ENCODE peak calls at places on chromosome 2, in five cellular contexts. One of them, this sample, is unnamed.

GRCh38 chr2:109333414-109334194 is 204.6 kb downstream of the SH3RF3 start:
- DNase-seq in upper lobe of left lung: no peak
- DNase-seq in endothelial cell of umbilical vein: peak
- DNase-seq in suprapubic skin: no peak
- DNase-seq in H1: no peak
- DNase-seq in this sample: no peak

GRCh38 chr2:54271843-54272600 is 16.0 kb upstream of the TSPYL6 start:
- DNase-seq in suprapubic skin: no peak
- DNase-seq in endothelial cell of umbilical vein: no peak
- DNase-seq in upper lobe of left lung: no peak
- DNase-seq in H1: no peak
- DNase-seq in this sample: no peak

GRCh38 chr2:152098033-152098797 is 629 bp downstream of the CACNB4 start:
- DNase-seq in upper lobe of left lung: peak
- DNase-seq in suprapubic skin: peak
- DNase-seq in H1: no peak
- DNase-seq in endothelial cell of umbilical vein: no peak
- DNase-seq in this sample: peak

GRCh38 chr2:37672870-37673184 is 1.4 kb upstream of the CDC42EP3 start:
- DNase-seq in upper lobe of left lung: no peak
- DNase-seq in suprapubic skin: no peak
- DNase-seq in endothelial cell of umbilical vein: no peak
- DNase-seq in H1: no peak
- DNase-seq in this sample: no peak

GRCh38 chr2:178863856-178864620 is 56.8 kb upstream of the TTN start:
- DNase-seq in H1: no peak
- DNase-seq in suprapubic skin: no peak
- DNase-seq in endothelial cell of umbilical vein: peak
- DNase-seq in upper lobe of left lung: peak
- DNase-seq in this sample: no peak

GRCh38 chr2:120983344-120983743 is 247.7 kb downstream of the GLI2 start:
- DNase-seq in suprapubic skin: no peak
- DNase-seq in H1: no peak
- DNase-seq in upper lobe of left lung: no peak
- DNase-seq in endothelial cell of umbilical vein: no peak
- DNase-seq in this sample: no peak

GRCh38 chr2:24382363-24383021 is 22.2 kb upstream of the ITSN2 start:
- DNase-seq in suprapubic skin: no peak
- DNase-seq in H1: no peak
- DNase-seq in endothelial cell of umbilical vein: peak
- DNase-seq in upper lobe of left lung: peak
- DNase-seq in this sample: peak

GRCh38 chr2:25115902-25116301 is 52.5 kb downstream of the POMC start:
- DNase-seq in endothelial cell of umbilical vein: no peak
- DNase-seq in H1: no peak
- DNase-seq in suprapubic skin: no peak
- DNase-seq in upper lobe of left lung: no peak
- DNase-seq in this sample: no peak

GRCh38 chr2:76930076-76930734 is 592.0 kb downstream of the LRRTM4 start:
- DNase-seq in suprapubic skin: no peak
- DNase-seq in upper lobe of left lung: no peak
- DNase-seq in H1: no peak
- DNase-seq in endothelial cell of umbilical vein: no peak
- DNase-seq in this sample: no peak

GRCh38 chr2:166831930-166832329 is 56.4 kb upstream of the XIRP2 start:
- DNase-seq in endothelial cell of umbilical vein: no peak
- DNase-seq in suprapubic skin: no peak
- DNase-seq in H1: no peak
- DNase-seq in upper lobe of left lung: no peak
- DNase-seq in this sample: no peak

GRCh38 chr2:85272357-85272756 is 55.4 kb downstream of the TGOLN2 start:
- DNase-seq in upper lobe of left lung: no peak
- DNase-seq in endothelial cell of umbilical vein: no peak
- DNase-seq in suprapubic skin: no peak
- DNase-seq in H1: no peak
- DNase-seq in this sample: no peak

GRCh38 chr2:97749611-97750010 is 36.2 kb downstream of the ZAP70 start:
- DNase-seq in upper lobe of left lung: no peak
- DNase-seq in H1: no peak
- DNase-seq in suprapubic skin: peak
- DNase-seq in endothelial cell of umbilical vein: no peak
- DNase-seq in this sample: no peak

GRCh38 chr2:157364257-157364974 is 38.8 kb upstream of the ERMN start:
- DNase-seq in suprapubic skin: no peak
- DNase-seq in upper lobe of left lung: no peak
- DNase-seq in endothelial cell of umbilical vein: no peak
- DNase-seq in H1: no peak
- DNase-seq in this sample: no peak

GRCh38 chr2:151946856-151947523 is 118.8 kb upstream of the ARL5A start:
- DNase-seq in suprapubic skin: no peak
- DNase-seq in endothelial cell of umbilical vein: peak
- DNase-seq in upper lobe of left lung: peak
- DNase-seq in H1: no peak
- DNase-seq in this sample: no peak

GRCh38 chr2:219698684-219699439 is 71.4 kb downstream of the SLC4A3 start:
- DNase-seq in upper lobe of left lung: no peak
- DNase-seq in suprapubic skin: no peak
- DNase-seq in H1: no peak
- DNase-seq in endothelial cell of umbilical vein: no peak
- DNase-seq in this sample: no peak

GRCh38 chr2:162030363-162030762 is 43.7 kb downstream of the DPP4 start:
- DNase-seq in upper lobe of left lung: no peak
- DNase-seq in H1: no peak
- DNase-seq in endothelial cell of umbilical vein: no peak
- DNase-seq in suprapubic skin: no peak
- DNase-seq in this sample: no peak

GRCh38 chr2:162021659-162022058 is 52.4 kb downstream of the DPP4 start:
- DNase-seq in upper lobe of left lung: no peak
- DNase-seq in H1: no peak
- DNase-seq in endothelial cell of umbilical vein: no peak
- DNase-seq in suprapubic skin: no peak
- DNase-seq in this sample: no peak

GRCh38 chr2:162029287-162029901 is 44.6 kb downstream of the DPP4 start:
- DNase-seq in endothelial cell of umbilical vein: peak
- DNase-seq in upper lobe of left lung: no peak
- DNase-seq in H1: no peak
- DNase-seq in suprapubic skin: no peak
- DNase-seq in this sample: peak

GRCh38 chr2:162022290-162022945 is 51.6 kb downstream of the DPP4 start:
- DNase-seq in suprapubic skin: no peak
- DNase-seq in H1: no peak
- DNase-seq in upper lobe of left lung: no peak
- DNase-seq in endothelial cell of umbilical vein: no peak
- DNase-seq in this sample: no peak

GRCh38 chr2:162025121-162025911 is 48.7 kb downstream of the DPP4 start:
- DNase-seq in endothelial cell of umbilical vein: no peak
- DNase-seq in upper lobe of left lung: no peak
- DNase-seq in H1: no peak
- DNase-seq in suprapubic skin: no peak
- DNase-seq in this sample: no peak
- TF ChIP-seq POLR2AphosphoS5 in endothelial cell of umbilical vein: no peak
- TF ChIP-seq POLR2AphosphoS5 in upper lobe of left lung: no peak
- TF ChIP-seq POLR2AphosphoS5 in H1: no peak
- TF ChIP-seq POLR2AphosphoS5 in suprapubic skin: no peak
- TF ChIP-seq POLR2AphosphoS5 in this sample: no peak

DNA sequence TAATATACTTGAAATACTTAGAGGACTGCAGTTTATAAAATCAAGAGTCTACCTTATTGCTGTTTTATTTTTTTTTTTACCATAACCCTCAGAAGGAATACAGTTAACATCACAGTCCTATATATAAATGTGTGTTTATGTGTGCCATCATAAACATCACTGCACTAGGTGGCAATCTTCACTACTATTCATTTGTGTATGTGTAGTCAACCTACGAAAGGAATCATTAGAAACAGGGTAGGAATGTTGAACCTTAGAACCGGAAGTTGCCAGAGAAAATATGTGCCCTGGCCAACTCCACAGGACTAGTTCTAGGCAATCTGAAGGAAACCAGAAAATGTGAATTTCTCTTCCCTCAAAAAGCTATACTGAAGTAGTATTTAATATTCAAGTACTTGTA is 3.4 kb downstream of the GEN1 start:
- DNase-seq in upper lobe of left lung: no peak
- DNase-seq in endothelial cell of umbilical vein: peak
- DNase-seq in suprapubic skin: no peak
- DNase-seq in H1: no peak
- DNase-seq in this sample: no peak
- H3K4me3 ChIP-seq in upper lobe of left lung: no peak
- H3K4me3 ChIP-seq in endothelial cell of umbilical vein: peak
- H3K4me3 ChIP-seq in suprapubic skin: no peak
- H3K4me3 ChIP-seq in H1: no peak
- H3K4me3 ChIP-seq in this sample: no peak

DNA sequence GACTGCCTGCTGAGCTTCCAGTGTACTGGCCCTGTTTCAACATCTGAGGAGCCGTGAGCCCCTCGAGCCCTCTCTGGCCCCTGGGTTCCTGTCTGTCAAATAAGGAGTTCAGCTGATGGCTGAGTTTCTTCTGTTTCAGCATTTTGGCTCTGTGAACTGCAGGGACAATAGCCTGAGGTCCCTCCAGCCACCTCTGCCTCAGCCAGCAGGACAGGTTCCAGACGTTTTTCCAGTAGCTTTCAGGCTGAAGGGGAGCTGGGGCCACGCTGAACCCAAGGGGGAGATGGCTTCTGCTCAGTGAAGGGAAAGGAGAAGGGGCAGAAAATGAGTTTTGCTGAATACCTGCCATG is 5.4 kb downstream of the SLC35F6 start:
- DNase-seq in suprapubic skin: no peak
- DNase-seq in endothelial cell of umbilical vein: no peak
- DNase-seq in upper lobe of left lung: no peak
- DNase-seq in H1: no peak
- DNase-seq in this sample: no peak
- TF ChIP-seq POLR2A in suprapubic skin: no peak
- TF ChIP-seq POLR2A in endothelial cell of umbilical vein: no peak
- TF ChIP-seq POLR2A in upper lobe of left lung: no peak
- TF ChIP-seq POLR2A in H1: no peak
- TF ChIP-seq POLR2A in this sample: no peak

DNA sequence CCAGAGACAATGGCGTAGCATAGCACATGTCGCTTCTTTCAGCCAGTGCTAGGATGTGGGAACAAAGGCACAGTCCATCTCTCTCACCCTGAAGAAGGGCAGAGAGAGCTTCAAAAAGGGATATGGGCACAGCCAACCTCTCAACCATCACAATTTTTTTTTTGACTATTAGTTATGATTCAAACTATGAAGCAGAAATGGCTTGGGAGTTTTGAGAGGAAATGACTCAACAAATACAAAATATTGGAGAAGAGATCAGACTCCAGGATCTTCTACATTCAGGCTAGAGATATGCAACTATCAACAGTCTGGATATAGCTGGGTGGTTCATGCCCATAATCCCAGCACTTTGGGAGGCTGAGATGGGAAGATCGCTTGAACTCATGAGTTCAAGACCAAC is 109.1 kb downstream of the MCFD2 start:
- DNase-seq in endothelial cell of umbilical vein: peak
- DNase-seq in H1: no peak
- DNase-seq in upper lobe of left lung: no peak
- DNase-seq in suprapubic skin: no peak
- DNase-seq in this sample: no peak
- TF ChIP-seq POLR2AphosphoS5 in endothelial cell of umbilical vein: no peak
- TF ChIP-seq POLR2AphosphoS5 in H1: no peak
- TF ChIP-seq POLR2AphosphoS5 in upper lobe of left lung: no peak
- TF ChIP-seq POLR2AphosphoS5 in suprapubic skin: no peak
- TF ChIP-seq POLR2AphosphoS5 in this sample: no peak

DNA sequence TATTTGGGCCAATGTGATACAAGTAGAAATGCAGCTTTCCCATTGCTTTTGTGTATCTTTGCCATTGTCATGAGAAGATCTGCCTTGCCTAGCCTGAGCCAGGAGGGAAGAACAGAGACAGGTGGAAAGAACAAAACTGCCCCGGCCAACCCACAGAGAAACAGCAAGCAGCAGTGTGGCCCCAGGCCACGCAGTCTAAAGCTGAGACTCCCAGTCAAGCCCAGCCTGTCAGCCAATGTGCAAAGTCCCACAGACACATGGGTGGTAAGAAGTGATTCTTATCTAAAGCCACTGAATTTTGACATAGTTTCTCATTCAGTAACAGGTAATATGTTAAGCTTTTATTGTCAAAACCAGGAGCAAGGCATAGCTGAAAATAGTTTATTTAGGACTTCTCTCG is 245.8 kb upstream of the RND3 start:
- DNase-seq in H1: no peak
- DNase-seq in endothelial cell of umbilical vein: no peak
- DNase-seq in suprapubic skin: no peak
- DNase-seq in upper lobe of left lung: no peak
- DNase-seq in this sample: no peak
- H3K4me3 ChIP-seq in H1: no peak
- H3K4me3 ChIP-seq in endothelial cell of umbilical vein: no peak
- H3K4me3 ChIP-seq in suprapubic skin: no peak
- H3K4me3 ChIP-seq in upper lobe of left lung: no peak
- H3K4me3 ChIP-seq in this sample: no peak